ENCODE peak calls at places on chromosome 9, in eight cellular contexts. Q is activated B cell treated with CpG ODN at 0.5 μM for 24 hours, A is tibial artery, K is heart right ventricle, Y is A549, G is mammary epithelial cell, P is osteocyte, J is neural progenitor cell. T is an unnamed sample.

GRCh38 chr9:93132287-93132927 is 1.6 kb downstream of the NINJ1 start:
- DNase-seq in Q (no peak), A (peak), K (peak), Y (peak), G (peak), P (no peak), J (no peak), T (no peak)

GRCh38 chr9:875119-875962 is 33.8 kb downstream of the DMRT1 start:
- DNase-seq in Q (no peak), A (no peak), K (no peak), Y (no peak), G (no peak), P (no peak), J (no peak), T (no peak)

GRCh38 chr9:91948423-91949292 is 1.4 kb downstream of the ROR2 start:
- DNase-seq in Q (no peak), A (no peak), K (peak), Y (peak), G (peak), P (peak), J (peak), T (no peak)

GRCh38 chr9:85056203-85056572 is 386.7 kb downstream of the NTRK2 start:
- DNase-seq in Q (no peak), A (no peak), K (no peak), Y (no peak), G (no peak), P (no peak), J (no peak), T (no peak)

GRCh38 chr9:100394819-100395218 is 32.1 kb upstream of the MSANTD3 start:
- DNase-seq in Q (no peak), A (no peak), K (no peak), Y (no peak), G (peak), P (no peak), J (no peak), T (no peak)

GRCh38 chr9:131685753-131686706 is 53.8 kb downstream of the RAPGEF1 start:
- DNase-seq in Q (no peak), A (no peak), K (no peak), Y (no peak), G (no peak), P (no peak), J (no peak), T (no peak)

GRCh38 chr9:76188905-76189304 is 205.3 kb downstream of the RFK start:
- DNase-seq in Q (no peak), A (no peak), K (no peak), Y (no peak), G (no peak), P (no peak), J (no peak), T (no peak)

GRCh38 chr9:114735732-114736131 is 53.7 kb upstream of the TEX48 start:
- DNase-seq in Q (no peak), A (no peak), K (no peak), Y (no peak), G (no peak), P (no peak), J (no peak), T (no peak)

GRCh38 chr9:133869674-133870419 is 122.3 kb downstream of the VAV2 start:
- DNase-seq in Q (no peak), A (no peak), K (no peak), Y (no peak), G (no peak), P (no peak), J (no peak), T (no peak)

GRCh38 chr9:4639420-4639819 is 22.7 kb upstream of the PLPP6 start:
- DNase-seq in Q (no peak), A (no peak), K (no peak), Y (no peak), G (no peak), P (no peak), J (no peak), T (no peak)

GRCh38 chr9:111423389-111423788 is 60.8 kb downstream of the ECPAS start:
- DNase-seq in Q (no peak), A (no peak), K (no peak), Y (no peak), G (no peak), P (no peak), J (no peak), T (no peak)

DNA sequence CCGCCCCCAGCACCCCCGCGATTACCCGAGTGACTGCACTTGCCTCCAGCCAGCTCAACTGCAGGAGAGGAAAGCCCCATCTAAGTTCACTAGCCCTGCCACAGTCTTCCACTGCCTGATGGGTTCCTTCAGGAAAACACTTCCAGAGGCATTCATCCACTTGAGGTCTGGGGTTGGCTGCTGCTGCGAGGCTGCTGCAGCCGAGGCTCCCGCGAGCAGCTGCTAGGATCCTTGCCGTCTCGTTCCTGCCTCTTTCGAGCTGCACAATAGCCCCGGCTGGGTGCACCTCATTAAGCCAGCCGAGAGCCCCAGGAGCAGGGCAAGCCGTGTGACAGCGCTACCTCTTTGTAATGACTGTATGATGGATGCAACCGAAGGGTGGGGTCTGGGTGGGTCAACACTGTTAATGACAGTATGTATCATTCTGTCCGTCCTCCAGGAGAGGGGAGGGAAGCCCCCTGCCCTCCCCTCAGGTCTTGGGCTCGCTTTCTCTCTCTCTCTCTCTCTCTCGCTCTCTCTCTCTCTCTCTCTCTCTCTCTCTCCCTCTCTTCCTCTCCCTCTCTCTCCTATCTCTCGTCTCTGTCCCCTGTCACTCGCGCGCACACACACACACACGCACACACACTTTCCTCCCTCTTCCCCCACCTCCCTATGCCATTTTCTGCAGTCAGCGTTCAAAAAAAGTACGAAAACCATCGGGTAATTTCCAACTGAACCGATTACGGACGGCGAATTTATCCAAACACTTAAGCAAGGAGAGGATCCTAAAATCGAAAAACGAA is 24.4 kb upstream of the ELAVL2 start:
- DNase-seq in Q (no peak), A (no peak), K (no peak), Y (no peak), G (peak), P (no peak), J (peak), T (no peak)
- TF ChIP-seq CTCF in Q (no peak), A (no peak), K (no peak), Y (no peak), G (no peak), P (no peak), J (no peak), T (no peak)

GRCh38 chr9:136003356-136004218 is 42.4 kb upstream of the UBAC1 start:
- DNase-seq in Q (no peak), A (no peak), K (no peak), Y (no peak), G (no peak), P (no peak), J (no peak), T (no peak)

GRCh38 chr9:136006169-136006568 is 45.0 kb upstream of the UBAC1 start:
- DNase-seq in Q (no peak), A (no peak), K (no peak), Y (no peak), G (no peak), P (no peak), J (no peak), T (no peak)

GRCh38 chr9:136002886-136003285 is 41.7 kb upstream of the UBAC1 start:
- DNase-seq in Q (no peak), A (no peak), K (peak), Y (no peak), G (no peak), P (no peak), J (peak), T (no peak)

GRCh38 chr9:136004219-136004618 is 43.0 kb upstream of the UBAC1 start:
- DNase-seq in Q (no peak), A (no peak), K (no peak), Y (no peak), G (no peak), P (no peak), J (no peak), T (no peak)

GRCh38 chr9:136004712-136005111 is 43.5 kb upstream of the UBAC1 start:
- DNase-seq in Q (no peak), A (no peak), K (no peak), Y (no peak), G (no peak), P (no peak), J (peak), T (no peak)
- TF ChIP-seq CTCF in Q (no peak), A (no peak), K (no peak), Y (no peak), G (no peak), P (no peak), J (peak), T (no peak)

GRCh38 chr9:90894956-90895687 is 93.5 kb downstream of the SYK start:
- DNase-seq in Q (no peak), A (no peak), K (no peak), Y (peak), G (no peak), P (no peak), J (peak), T (no peak)
- TF ChIP-seq CTCF in Q (no peak), A (no peak), K (peak), Y (peak), G (peak), P (peak), J (peak), T (peak)

GRCh38 chr9:22308177-22308576 is 138.4 kb upstream of the DMRTA1 start:
- DNase-seq in Q (no peak), A (no peak), K (no peak), Y (peak), G (no peak), P (no peak), J (no peak), T (no peak)
- TF ChIP-seq CTCF in Q (no peak), A (no peak), K (no peak), Y (peak), G (no peak), P (peak), J (no peak), T (no peak)

GRCh38 chr9:124012368-124013262 is 1.0 kb downstream of the LHX2 start:
- DNase-seq in Q (no peak), A (no peak), K (no peak), Y (no peak), G (no peak), P (no peak), J (peak), T (no peak)

GRCh38 chr9:124015091-124015660 is 3.6 kb downstream of the LHX2 start:
- DNase-seq in Q (no peak), A (no peak), K (no peak), Y (no peak), G (no peak), P (no peak), J (peak), T (no peak)

GRCh38 chr9:124011460-124012301 is at the start of gene LHX2:
- DNase-seq in Q (no peak), A (no peak), K (peak), Y (peak), G (peak), P (no peak), J (peak), T (no peak)

GRCh38 chr9:124014355-124015026 is 2.9 kb downstream of the LHX2 start:
- DNase-seq in Q (no peak), A (no peak), K (no peak), Y (no peak), G (no peak), P (no peak), J (no peak), T (no peak)

DNA sequence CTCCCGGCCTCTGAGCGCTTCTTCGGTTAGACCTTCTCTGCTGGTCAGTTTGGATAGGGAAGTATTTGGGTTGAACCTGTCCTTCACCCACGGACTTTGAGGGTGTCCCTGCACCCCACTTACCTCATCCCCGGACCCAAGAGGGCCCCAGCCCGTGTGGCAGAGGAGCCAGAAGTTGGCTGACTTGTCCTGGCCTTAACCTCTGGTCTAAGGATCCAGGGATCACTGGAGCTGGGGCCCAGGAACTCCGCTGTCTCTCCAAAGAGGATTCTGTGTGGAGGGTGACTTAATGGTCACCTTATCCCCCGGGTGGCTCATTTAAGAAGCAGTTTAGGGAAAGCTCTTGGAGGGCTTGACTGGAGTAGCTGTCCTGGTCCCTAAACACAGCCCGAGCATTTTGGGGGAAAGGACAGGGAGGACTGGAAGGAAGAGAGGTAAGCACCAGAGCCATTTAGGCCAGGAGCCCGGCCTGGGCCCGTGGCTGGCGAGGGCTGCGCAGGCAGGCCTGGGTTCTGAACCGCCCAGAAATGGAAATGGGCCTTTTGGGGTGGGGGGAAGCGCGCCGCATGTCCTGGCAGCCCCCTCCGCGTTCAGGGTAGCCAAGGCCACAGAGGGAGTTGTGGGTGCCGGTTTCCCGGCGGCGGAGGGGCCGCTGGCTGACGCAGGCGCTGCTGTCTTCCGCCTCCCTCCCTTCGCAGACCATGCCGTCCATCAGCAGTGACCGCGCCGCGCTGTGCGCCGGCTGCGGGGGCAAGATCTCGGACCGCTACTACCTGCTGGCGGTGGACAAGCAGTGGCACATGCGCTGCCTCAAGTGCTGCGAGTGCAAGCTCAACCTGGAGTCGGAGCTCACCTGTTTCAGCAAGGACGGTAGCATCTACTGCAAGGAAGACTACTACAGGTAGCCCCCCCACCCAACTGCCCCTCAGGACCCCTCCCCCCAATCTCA is 2.0 kb downstream of the LHX2 start:
- DNase-seq in Q (no peak), A (no peak), K (no peak), Y (no peak), G (no peak), P (no peak), J (peak), T (no peak)
- TF ChIP-seq CTCF in Q (no peak), A (no peak), K (no peak), Y (no peak), G (no peak), P (no peak), J (no peak), T (no peak)

GRCh38 chr9:74577956-74578355 is 80.8 kb downstream of the RORB start:
- DNase-seq in Q (no peak), A (no peak), K (no peak), Y (peak), G (no peak), P (no peak), J (peak), T (no peak)
- TF ChIP-seq CTCF in Q (no peak), A (no peak), K (no peak), Y (peak), G (peak), P (peak), J (peak), T (no peak)

DNA sequence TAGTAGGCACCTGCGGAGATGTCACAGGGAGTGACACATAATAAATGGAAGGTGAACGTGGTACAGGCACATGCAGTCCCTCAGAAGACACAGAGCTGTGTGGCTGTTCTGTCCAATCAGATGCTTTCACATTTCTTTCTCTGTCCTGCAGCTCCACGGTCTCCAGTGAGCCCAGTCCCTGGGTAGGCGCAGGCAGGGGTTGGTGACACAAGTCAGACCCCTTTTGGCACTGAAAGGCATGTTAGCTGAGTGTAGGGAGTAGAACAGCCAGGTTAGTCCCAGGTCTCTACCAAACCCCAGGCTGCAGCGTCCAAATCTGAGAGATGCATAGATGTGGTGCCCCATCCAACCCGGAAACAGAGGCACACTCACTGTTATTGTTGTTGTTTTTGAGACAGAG is 2.8 kb downstream of the SLC31A2 start:
- DNase-seq in Q (no peak), A (no peak), K (no peak), Y (no peak), G (no peak), P (no peak), J (no peak), T (no peak)
- TF ChIP-seq CTCF in Q (no peak), A (no peak), K (no peak), Y (no peak), G (no peak), P (no peak), J (no peak), T (no peak)

T was measured in CD14-positive monocyte.